ENCODE peak calls at places on chromosomes 5 and 9, in seven cellular contexts. One of them, this sample, is unnamed.

GRCh38 chr5:82330506-82330905 is 52.4 kb upstream of the RPS23 start:
- DNase-seq in effector CD4-positive, alpha-beta T cell: no peak
- DNase-seq in NCI-H1092 treated with DMSO at 0.1 percent for 48 hours: no peak
- DNase-seq in cardiac muscle cell: no peak
- DNase-seq in neuronal stem cell: no peak
- DNase-seq in NCI-H1694 treated with DMSO at 0.1 percent for 48 hours: no peak
- DNase-seq in DMS 273 treated with DMSO at 0.1 percent for 48 hours: no peak
- DNase-seq in this sample: no peak

GRCh38 chr9:7216004-7216821 is 458.4 kb downstream of the KDM4C start:
- DNase-seq in effector CD4-positive, alpha-beta T cell: no peak
- DNase-seq in NCI-H1092 treated with DMSO at 0.1 percent for 48 hours: no peak
- DNase-seq in cardiac muscle cell: no peak
- DNase-seq in neuronal stem cell: no peak
- DNase-seq in NCI-H1694 treated with DMSO at 0.1 percent for 48 hours: no peak
- DNase-seq in DMS 273 treated with DMSO at 0.1 percent for 48 hours: no peak
- DNase-seq in this sample: no peak

GRCh38 chr5:20524956-20525529 is 537.0 kb upstream of the CDH18 start:
- DNase-seq in effector CD4-positive, alpha-beta T cell: no peak
- DNase-seq in NCI-H1092 treated with DMSO at 0.1 percent for 48 hours: no peak
- DNase-seq in cardiac muscle cell: no peak
- DNase-seq in neuronal stem cell: no peak
- DNase-seq in NCI-H1694 treated with DMSO at 0.1 percent for 48 hours: no peak
- DNase-seq in DMS 273 treated with DMSO at 0.1 percent for 48 hours: no peak
- DNase-seq in this sample: no peak

GRCh38 chr9:5510360-5510931 is at the start of gene PDCD1LG2:
- DNase-seq in effector CD4-positive, alpha-beta T cell: no peak
- DNase-seq in NCI-H1092 treated with DMSO at 0.1 percent for 48 hours: no peak
- DNase-seq in cardiac muscle cell: no peak
- DNase-seq in neuronal stem cell: no peak
- DNase-seq in NCI-H1694 treated with DMSO at 0.1 percent for 48 hours: no peak
- DNase-seq in DMS 273 treated with DMSO at 0.1 percent for 48 hours: no peak
- DNase-seq in this sample: peak

GRCh38 chr5:173234129-173234793 is 745 bp downstream of the NKX2-5 start:
- DNase-seq in effector CD4-positive, alpha-beta T cell: no peak
- DNase-seq in NCI-H1092 treated with DMSO at 0.1 percent for 48 hours: no peak
- DNase-seq in cardiac muscle cell: peak
- DNase-seq in neuronal stem cell: no peak
- DNase-seq in NCI-H1694 treated with DMSO at 0.1 percent for 48 hours: no peak
- DNase-seq in DMS 273 treated with DMSO at 0.1 percent for 48 hours: no peak
- DNase-seq in this sample: peak

GRCh38 chr5:79853676-79854418 is 137.2 kb downstream of the MTX3 start:
- DNase-seq in effector CD4-positive, alpha-beta T cell: no peak
- DNase-seq in NCI-H1092 treated with DMSO at 0.1 percent for 48 hours: no peak
- DNase-seq in cardiac muscle cell: no peak
- DNase-seq in neuronal stem cell: no peak
- DNase-seq in NCI-H1694 treated with DMSO at 0.1 percent for 48 hours: no peak
- DNase-seq in DMS 273 treated with DMSO at 0.1 percent for 48 hours: no peak
- DNase-seq in this sample: no peak

GRCh38 chr9:35350827-35351549 is 138.9 kb upstream of the RUSC2 start:
- DNase-seq in effector CD4-positive, alpha-beta T cell: no peak
- DNase-seq in NCI-H1092 treated with DMSO at 0.1 percent for 48 hours: peak
- DNase-seq in cardiac muscle cell: no peak
- DNase-seq in neuronal stem cell: no peak
- DNase-seq in NCI-H1694 treated with DMSO at 0.1 percent for 48 hours: no peak
- DNase-seq in DMS 273 treated with DMSO at 0.1 percent for 48 hours: no peak
- DNase-seq in this sample: no peak

GRCh38 chr5:17805426-17805825 is 171.2 kb downstream of the TAF11L14 start:
- DNase-seq in effector CD4-positive, alpha-beta T cell: no peak
- DNase-seq in NCI-H1092 treated with DMSO at 0.1 percent for 48 hours: no peak
- DNase-seq in cardiac muscle cell: no peak
- DNase-seq in neuronal stem cell: no peak
- DNase-seq in NCI-H1694 treated with DMSO at 0.1 percent for 48 hours: no peak
- DNase-seq in DMS 273 treated with DMSO at 0.1 percent for 48 hours: no peak
- DNase-seq in this sample: peak

GRCh38 chr5:180070726-180071417 is 687 bp downstream of the RNF130 start:
- DNase-seq in effector CD4-positive, alpha-beta T cell: no peak
- DNase-seq in NCI-H1092 treated with DMSO at 0.1 percent for 48 hours: peak
- DNase-seq in cardiac muscle cell: peak
- DNase-seq in neuronal stem cell: no peak
- DNase-seq in NCI-H1694 treated with DMSO at 0.1 percent for 48 hours: peak
- DNase-seq in DMS 273 treated with DMSO at 0.1 percent for 48 hours: no peak
- DNase-seq in this sample: peak

GRCh38 chr9:101778332-101778731 is 39.9 kb upstream of the GRIN3A start:
- DNase-seq in effector CD4-positive, alpha-beta T cell: no peak
- DNase-seq in NCI-H1092 treated with DMSO at 0.1 percent for 48 hours: no peak
- DNase-seq in cardiac muscle cell: no peak
- DNase-seq in neuronal stem cell: no peak
- DNase-seq in NCI-H1694 treated with DMSO at 0.1 percent for 48 hours: no peak
- DNase-seq in DMS 273 treated with DMSO at 0.1 percent for 48 hours: no peak
- DNase-seq in this sample: no peak

GRCh38 chr5:30747412-30747811 is 446.1 kb upstream of the CDH6 start:
- DNase-seq in effector CD4-positive, alpha-beta T cell: no peak
- DNase-seq in NCI-H1092 treated with DMSO at 0.1 percent for 48 hours: no peak
- DNase-seq in cardiac muscle cell: no peak
- DNase-seq in neuronal stem cell: no peak
- DNase-seq in NCI-H1694 treated with DMSO at 0.1 percent for 48 hours: no peak
- DNase-seq in DMS 273 treated with DMSO at 0.1 percent for 48 hours: no peak
- DNase-seq in this sample: peak

GRCh38 chr9:113511856-113512761 is 48.6 kb downstream of the RGS3 start:
- DNase-seq in effector CD4-positive, alpha-beta T cell: peak
- DNase-seq in NCI-H1092 treated with DMSO at 0.1 percent for 48 hours: no peak
- DNase-seq in cardiac muscle cell: no peak
- DNase-seq in neuronal stem cell: no peak
- DNase-seq in NCI-H1694 treated with DMSO at 0.1 percent for 48 hours: no peak
- DNase-seq in DMS 273 treated with DMSO at 0.1 percent for 48 hours: no peak
- DNase-seq in this sample: no peak

GRCh38 chr9:88090151-88090581 is 48.1 kb downstream of the SPATA31C2 start:
- DNase-seq in effector CD4-positive, alpha-beta T cell: no peak
- DNase-seq in NCI-H1092 treated with DMSO at 0.1 percent for 48 hours: no peak
- DNase-seq in cardiac muscle cell: peak
- DNase-seq in neuronal stem cell: no peak
- DNase-seq in NCI-H1694 treated with DMSO at 0.1 percent for 48 hours: no peak
- DNase-seq in DMS 273 treated with DMSO at 0.1 percent for 48 hours: no peak
- DNase-seq in this sample: no peak